ENCODE peak calls at places on chromosomes 1 and 21, in nine cellular contexts. N, B, P, K, A, X, I, V and D are unnamed samples. For H3K36me3, the result is how much of the 10 kb centered on the place peaks cover.

GRCh38 chr1:228339766-228340685 is 66.6 kb downstream of the TRIM11 start:
- DNase-seq in V (peak), I (peak), K (peak), B (peak), X (no peak), N (no peak), P (no peak), A (peak), D (peak)

GRCh38 chr1:224498574-224499170 is 64.1 kb upstream of the WDR26 start:
- DNase-seq in B (peak), V (no peak), X (peak), N (peak), P (no peak), A (no peak), K (no peak), I (no peak), D (no peak)

GRCh38 chr1:238340989-238341388 is 450.3 kb upstream of the ZP4 start:
- DNase-seq in P (no peak), A (no peak), B (no peak), V (no peak), I (no peak), N (no peak), K (no peak), X (no peak), D (no peak)

GRCh38 chr1:247456914-247457638 is 828 bp downstream of the OR2B11 start:
- DNase-seq in P (no peak), I (no peak), A (no peak), K (no peak), N (no peak), X (no peak), V (no peak), B (no peak), D (no peak)

GRCh38 chr21:25963186-25963585 is 207.4 kb downstream of the APP start:
- DNase-seq in I (no peak), A (no peak), N (no peak), B (no peak), V (no peak), K (no peak), P (no peak), X (peak), D (peak)

GRCh38 chr1:227234998-227235405 is 83.3 kb downstream of the CDC42BPA start:
- DNase-seq in V (no peak), I (no peak), P (no peak), N (peak), B (peak), X (peak), K (no peak), A (no peak), D (no peak)

GRCh38 chr21:46420241-46421190 is 38.2 kb upstream of the DIP2A start:
- DNase-seq in V (peak), B (no peak), I (no peak), K (no peak), X (no peak), N (no peak), P (no peak), A (peak), D (no peak)

GRCh38 chr1:115314111-115314510 is 23.9 kb downstream of the NGF start:
- DNase-seq in P (no peak), I (no peak), B (no peak), V (no peak), X (no peak), N (no peak), A (no peak), K (no peak), D (no peak)

GRCh38 chr1:91549041-91549735 is 48.5 kb downstream of the CDC7 start:
- DNase-seq in V (no peak), X (no peak), N (no peak), K (no peak), P (peak), B (no peak), A (no peak), I (no peak), D (peak)

GRCh38 chr1:50488876-50489275 is 65.6 kb upstream of the DMRTA2 start:
- DNase-seq in N (no peak), I (no peak), V (no peak), K (no peak), B (no peak), P (no peak), A (no peak), X (no peak), D (no peak)

GRCh38 chr1:206503591-206504362 is 3.6 kb upstream of the RASSF5 start:
- DNase-seq in V (peak), A (peak), K (peak), I (no peak), N (peak), B (no peak), X (peak), P (no peak), D (peak)

GRCh38 chr1:206979379-206980043 is 9.3 kb upstream of the FCAMR start:
- DNase-seq in V (no peak), P (no peak), N (no peak), A (no peak), X (peak), B (no peak), I (no peak), K (no peak), D (no peak)

GRCh38 chr21:33026878-33027400 is 1.2 kb downstream of the OLIG2 start:
- DNase-seq in B (peak), I (no peak), K (no peak), N (no peak), V (no peak), X (no peak), A (no peak), P (no peak), D (no peak)

GRCh38 chr21:16563795-16564194 is 834.0 kb downstream of the USP25 start:
- DNase-seq in B (peak), N (no peak), X (peak), A (peak), P (no peak), V (no peak), K (no peak), I (no peak), D (no peak)

GRCh38 chr1:209601809-209602657 is 18.5 kb downstream of the CAMK1G start:
- DNase-seq in N (peak), I (no peak), P (no peak), X (peak), K (no peak), A (no peak), B (peak), V (peak), D (peak)

GRCh38 chr1:188249813-188250212 is 1421.1 kb downstream of the PLA2G4A start:
- DNase-seq in V (no peak), B (no peak), K (no peak), N (no peak), I (no peak), A (no peak), P (no peak), X (no peak), D (no peak)

GRCh38 chr1:83846138-83846537 is 152.8 kb downstream of the TTLL7 start:
- DNase-seq in N (no peak), I (no peak), X (no peak), B (no peak), V (no peak), A (no peak), P (no peak), K (no peak), D (no peak)

GRCh38 chr1:212518188-212518951 is 85.7 kb downstream of the NENF start:
- DNase-seq in X (peak), K (peak), N (peak), A (peak), V (peak), B (no peak), P (no peak), I (no peak), D (peak)

GRCh38 chr1:206514821-206515387 is 7.6 kb downstream of the RASSF5 start:
- DNase-seq in A (no peak), V (no peak), I (no peak), X (no peak), N (no peak), K (no peak), P (no peak), B (no peak), D (no peak)

GRCh38 chr1:205435904-205436573 is 14.2 kb upstream of the LEMD1 start:
- DNase-seq in N (no peak), K (no peak), P (no peak), V (no peak), X (no peak), A (no peak), B (peak), I (no peak), D (no peak)

GRCh38 chr1:81165963-81166362 is 634.8 kb upstream of the ADGRL2 start:
- DNase-seq in V (no peak), K (no peak), P (no peak), X (peak), N (no peak), A (no peak), I (no peak), B (no peak), D (no peak)

GRCh38 chr1:206864939-206865671 is at the start of gene IL20:
- DNase-seq in N (peak), V (peak), B (peak), I (peak), X (peak), K (peak), P (peak), A (peak), D (peak)

GRCh38 chr1:180615493-180616290 is 16.1 kb upstream of the XPR1 start:
- DNase-seq in K (no peak), P (no peak), N (no peak), X (no peak), I (no peak), A (no peak), B (no peak), V (no peak), D (no peak)

GRCh38 chr1:247530785-247531184 is 5.5 kb downstream of the OR2C3 start:
- DNase-seq in V (no peak), K (no peak), N (no peak), B (no peak), P (no peak), X (no peak), A (peak), I (no peak), D (no peak)

GRCh38 chr1:6094246-6094645 is 48.6 kb downstream of the KCNAB2 start:
- DNase-seq in B (no peak), V (peak), P (no peak), N (no peak), A (peak), K (no peak), I (no peak), X (no peak), D (no peak)

GRCh38 chr1:25825605-25826004 is 5.9 kb downstream of the MTFR1L start:
- DNase-seq in K (no peak), N (no peak), P (no peak), V (no peak), X (peak), B (no peak), A (no peak), I (no peak), D (no peak)

GRCh38 chr1:75797606-75798216 is 1.0 kb downstream of the MSH4 start:
- DNase-seq in P (no peak), N (no peak), X (no peak), A (no peak), V (no peak), I (no peak), K (no peak), B (no peak), D (no peak)

GRCh38 chr21:33412832-33413519 is 9.8 kb downstream of the IFNGR2 start:
- DNase-seq in K (no peak), B (peak), P (no peak), I (no peak), X (peak), A (no peak), V (no peak), N (no peak), D (peak)

GRCh38 chr1:109923131-109923945 is 12.7 kb downstream of the CSF1 start:
- DNase-seq in X (no peak), A (no peak), I (no peak), K (no peak), P (no peak), V (no peak), B (peak), N (no peak), D (peak)
- H3K36me3 ChIP-seq in X (under half), A (half or more), I (under half), K (half or more), P (under half), V (half or more), B (under half), N (under half), D (under half)

DNA sequence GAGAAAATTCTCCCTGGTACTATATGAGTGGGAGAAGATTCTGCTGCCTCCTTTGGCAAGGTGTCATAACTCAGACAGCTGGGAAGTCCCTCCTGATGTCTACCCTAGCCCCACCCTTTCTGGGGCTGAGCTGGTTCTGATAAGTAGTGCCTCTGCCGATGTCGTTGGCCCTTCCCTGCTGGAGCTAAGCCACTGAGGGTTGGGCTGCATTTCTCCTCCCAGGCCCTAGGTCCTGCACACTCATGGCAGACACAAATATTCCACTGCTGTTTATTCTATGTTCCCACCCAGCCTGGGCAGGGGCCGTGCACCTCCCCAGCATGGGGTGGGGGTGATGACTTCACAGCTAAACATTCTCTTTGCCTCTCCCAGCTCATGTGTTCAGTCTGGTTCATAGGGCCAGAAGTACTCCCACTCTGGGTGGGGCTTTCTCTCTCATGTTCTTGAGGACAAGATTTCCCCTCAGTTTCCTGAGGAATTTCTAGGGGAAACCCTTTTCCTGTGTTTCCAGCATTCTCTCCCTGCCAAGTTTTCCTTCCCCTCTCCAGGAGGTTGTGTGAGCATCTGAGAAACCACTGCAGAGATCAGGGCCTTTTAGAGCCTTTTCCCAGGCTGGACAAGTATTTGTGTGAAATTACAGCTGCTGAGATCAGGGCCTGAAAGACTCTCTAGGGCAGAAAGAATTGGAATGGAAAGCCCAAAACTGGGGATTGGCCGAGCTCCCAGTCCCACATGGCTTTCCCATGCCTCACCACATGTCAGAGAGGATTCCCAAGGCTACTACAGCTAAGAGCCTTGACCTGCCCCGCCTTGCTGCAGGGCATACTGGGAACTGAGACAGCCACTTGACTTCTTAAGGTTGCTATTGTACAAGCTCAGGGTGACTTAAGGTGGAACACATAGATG is 66.2 kb downstream of the ATP2B4 start:
- DNase-seq in K (peak), N (peak), P (no peak), A (peak), I (peak), B (no peak), V (peak), X (peak), D (peak)
- H3K36me3 ChIP-seq in K (under half), N (under half), P (under half), A (under half), I (under half), B (under half), V (under half), X (under half), D (under half)

GRCh38 chr1:214662386-214662785 is 59.4 kb downstream of the CENPF start:
- DNase-seq in A (no peak), N (no peak), X (no peak), I (no peak), P (no peak), B (no peak), K (no peak), V (no peak), D (no peak)
- H3K36me3 ChIP-seq in A (under half), N (under half), X (under half), I (under half), P (under half), B (half or more), K (under half), V (under half), D (under half)

DNA sequence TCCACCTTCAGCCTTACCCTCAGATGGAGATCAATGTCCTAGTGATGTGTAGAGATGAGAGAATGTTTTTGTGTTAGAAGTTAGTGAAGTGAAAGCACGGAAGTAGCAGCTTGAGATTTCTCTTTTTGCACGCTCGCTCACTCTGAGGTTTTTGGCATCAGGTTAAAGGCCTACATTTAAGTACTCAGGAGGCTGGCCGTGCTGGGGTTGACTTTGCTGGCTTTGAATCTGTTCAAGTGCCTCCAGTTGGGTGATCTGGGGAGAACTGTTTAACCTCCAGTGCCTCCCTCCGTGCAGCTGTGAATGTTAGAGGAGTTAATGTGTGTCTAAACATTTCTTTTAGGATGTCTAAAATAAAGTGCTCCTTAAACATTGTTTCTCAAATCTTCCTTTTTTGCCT is 13.9 kb downstream of the PHGDH start:
- DNase-seq in A (no peak), P (no peak), X (no peak), K (no peak), N (no peak), B (no peak), V (no peak), I (no peak), D (no peak)
- H3K36me3 ChIP-seq in A (under half), P (under half), X (under half), K (half or more), N (under half), B (half or more), V (under half), I (under half), D (under half)